ENCODE peak calls at places on chromosomes 6 and 20, in five cellular contexts. F is CD8-positive, alpha-beta T cell; P is choroid plexus epithelial cell; U is cardiac muscle cell; L is left ventricle myocardium inferior. D is an unnamed sample.

GRCh38 chr6:29791786-29792122 is 35.9 kb upstream of the HLA-G start:
- DNase-seq in P (no peak), L (no peak), F (no peak), U (no peak), D (no peak)

GRCh38 chr20:10618611-10619245 is 55.1 kb downstream of the JAG1 start:
- DNase-seq in F (no peak), U (no peak), P (no peak), L (no peak), D (no peak)

GRCh38 chr20:8504030-8504429 is 372.0 kb downstream of the PLCB1 start:
- DNase-seq in L (no peak), P (no peak), U (no peak), F (no peak), D (no peak)

GRCh38 chr6:131136021-131136847 is 967 bp downstream of the AKAP7 start:
- DNase-seq in P (peak; percentile 69), L (no peak), U (no peak), F (no peak), D (no peak)

GRCh38 chr6:12331951-12332749 is 42.0 kb downstream of the EDN1 start:
- DNase-seq in L (no peak), F (no peak), U (no peak), P (peak; percentile 50), D (no peak)

GRCh38 chr6:2021713-2022125 is 223.7 kb downstream of the GMDS start:
- DNase-seq in L (peak; percentile 80), U (no peak), P (peak; percentile 79), F (no peak), D (peak; percentile 84)

GRCh38 chr20:14829897-14830296 is 492.5 kb upstream of the FLRT3 start:
- DNase-seq in F (no peak), P (no peak), U (no peak), L (no peak), D (no peak)

GRCh38 chr6:125236536-125237327 is 65.0 kb downstream of the HDDC2 start:
- DNase-seq in F (no peak), U (no peak), L (no peak), P (peak; percentile 48), D (no peak)

GRCh38 chr6:31573239-31574105 is 1.4 kb downstream of the LTA start:
- DNase-seq in F (no peak), U (no peak), P (no peak), L (no peak), D (no peak)

GRCh38 chr20:24118781-24119175 is 130.2 kb upstream of the GGTLC1 start:
- DNase-seq in U (no peak), P (no peak), F (no peak), L (no peak), D (no peak)

GRCh38 chr20:57473246-57474042 is 51.5 kb downstream of the CTCFL start:
- DNase-seq in F (no peak), U (no peak), L (no peak), P (peak; percentile 59), D (no peak)

GRCh38 chr6:17725083-17725482 is 18.4 kb upstream of the NUP153 start:
- DNase-seq in L (peak; percentile 68), U (peak; percentile 35), F (no peak), P (peak; percentile 65), D (no peak)

GRCh38 chr6:26033942-26034354 is 53.3 kb upstream of the HFE start:
- DNase-seq in P (no peak), U (no peak), L (no peak), F (no peak), D (no peak)

GRCh38 chr6:93474733-93475179 is 55.4 kb upstream of the EPHA7 start:
- DNase-seq in P (no peak), L (no peak), F (no peak), U (no peak), D (no peak)

GRCh38 chr20:64063389-64064144 is 569 bp downstream of the TCEA2 start:
- DNase-seq in U (peak; percentile 54), P (no peak), L (no peak), F (no peak), D (no peak)

GRCh38 chr6:46734867-46735719 is at the start of gene PLA2G7:
- DNase-seq in P (no peak), L (peak; percentile 17), U (peak; percentile 62), F (no peak), D (no peak)

GRCh38 chr6:14499804-14500203 is 382.2 kb downstream of the CD83 start:
- DNase-seq in U (peak; percentile 70), P (peak; percentile 86), L (no peak), F (no peak), D (peak; percentile 82)

GRCh38 chr20:45470262-45470931 is 844 bp downstream of the WFDC2 start:
- DNase-seq in L (no peak), U (peak; percentile 64), P (peak; percentile 13), F (no peak), D (no peak)

GRCh38 chr6:130946076-130946475 is 117.0 kb downstream of the EPB41L2 start:
- DNase-seq in L (no peak), P (no peak), F (no peak), U (no peak), D (no peak)

GRCh38 chr6:170254315-170255213 is 36.3 kb downstream of the DLL1 start:
- DNase-seq in F (no peak), L (no peak), U (no peak), P (no peak), D (no peak)

GRCh38 chr6:168133186-168133585 is 54.2 kb upstream of the FRMD1 start:
- DNase-seq in P (peak; percentile 72), L (peak; percentile 52), U (no peak), F (no peak), D (no peak)

GRCh38 chr6:149075616-149076354 is 241.7 kb upstream of the TAB2 start:
- DNase-seq in U (no peak), F (no peak), P (peak; percentile 59), L (no peak), D (no peak)

GRCh38 chr6:34230653-34231351 is 5.9 kb upstream of the HMGA1 start:
- DNase-seq in U (no peak), P (peak; percentile 33), L (no peak), F (no peak), D (no peak)

GRCh38 chr6:126439040-126439439 is 99.1 kb downstream of the CENPW start:
- DNase-seq in U (no peak), F (no peak), P (no peak), L (no peak), D (no peak)
- H3K4me3 ChIP-seq in U (no peak overlapping the region), F (no peak overlapping the region), P (no peak overlapping the region), L (no peak overlapping the region), D (no peak overlapping the region)

DNA sequence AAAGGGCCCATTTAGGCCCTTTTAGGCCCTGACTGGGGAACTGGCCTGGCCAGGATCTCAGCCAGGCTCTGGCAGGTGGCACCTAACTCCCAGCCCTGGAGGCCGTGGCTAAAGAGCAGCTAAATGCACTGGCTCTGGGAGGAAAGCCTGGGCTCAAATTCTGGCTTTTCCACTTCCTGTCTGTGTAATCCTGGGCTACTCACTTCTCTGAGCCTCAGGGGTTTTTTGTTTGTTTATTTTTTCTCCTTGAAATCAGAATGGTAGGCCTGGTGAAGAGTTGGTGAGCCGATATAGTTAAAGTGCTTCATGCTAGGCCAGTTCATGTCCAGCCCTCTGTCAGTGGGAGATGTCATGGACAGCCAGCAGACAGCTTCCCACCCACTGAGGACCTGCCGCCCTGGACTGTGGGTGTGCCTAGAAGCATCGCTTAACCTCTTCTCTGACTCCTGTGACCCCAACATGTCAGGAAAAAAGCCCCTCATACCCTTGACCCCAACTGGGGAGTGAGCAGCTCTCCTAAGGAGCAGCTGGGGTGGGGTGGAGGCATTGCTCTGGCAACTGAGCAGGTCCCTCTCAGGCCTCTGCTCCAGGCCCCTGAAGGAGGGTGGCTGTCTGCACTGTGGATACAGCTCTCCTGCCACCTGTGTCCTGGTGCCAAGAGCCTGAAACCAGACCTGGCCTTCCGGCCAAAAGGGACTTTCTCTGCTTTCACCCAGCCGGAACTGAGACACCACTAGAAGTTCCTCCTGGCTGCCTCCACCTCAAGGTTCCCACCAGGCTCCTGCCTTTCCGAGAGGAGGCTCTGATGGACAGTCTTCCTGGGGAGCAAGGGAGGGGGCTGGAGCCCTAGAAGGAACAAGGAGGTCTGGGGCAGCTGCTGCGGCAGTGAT is 57.2 kb upstream of the MYL9 start:
- DNase-seq in P (peak; percentile 53), F (no peak), L (no peak), U (no peak), D (no peak)
- H3K4me3 ChIP-seq in P (no peak overlapping the region), F (no peak overlapping the region), L (no peak overlapping the region), U (no peak overlapping the region), D (no peak overlapping the region)

GRCh38 chr20:44390280-44390679 is 34.8 kb downstream of the HNF4A start:
- DNase-seq in L (no peak), F (no peak), P (no peak), U (no peak), D (no peak)

GRCh38 chr20:44389871-44390270 is 34.4 kb downstream of the HNF4A start:
- DNase-seq in P (no peak), F (no peak), U (no peak), L (no peak), D (no peak)

GRCh38 chr20:44384423-44385027 is 29.0 kb downstream of the HNF4A start:
- DNase-seq in U (peak; percentile 84), P (peak; percentile 74), L (peak; percentile 77), F (peak; percentile 62), D (no peak)

GRCh38 chr20:44392088-44392775 is 36.7 kb downstream of the HNF4A start:
- DNase-seq in F (no peak), L (no peak), U (no peak), P (no peak), D (no peak)

GRCh38 chr20:44388466-44389023 is 33.0 kb downstream of the HNF4A start:
- DNase-seq in F (peak; percentile 13), L (peak; percentile 62), U (peak; percentile 69), P (peak; percentile 83), D (no peak)
- H3K4me3 ChIP-seq in F (no peak overlapping the region), L (no peak overlapping the region), U (no peak overlapping the region), P (no peak overlapping the region), D (no peak overlapping the region)

GRCh38 chr6:110410534-110410933 is 4.8 kb downstream of the DDO start:
- DNase-seq in P (no peak), U (no peak), L (no peak), F (no peak), D (no peak)

GRCh38 chr6:110412258-110412839 is 3.0 kb downstream of the DDO start:
- DNase-seq in P (no peak), L (no peak), F (no peak), U (no peak), D (no peak)

GRCh38 chr6:110409794-110410193 is 5.6 kb downstream of the DDO start:
- DNase-seq in F (no peak), L (no peak), P (no peak), U (no peak), D (no peak)

GRCh38 chr6:110404602-110405001 is 10.8 kb downstream of the DDO start:
- DNase-seq in L (no peak), P (peak; percentile 21), F (no peak), U (peak; percentile 25), D (peak; percentile 66)

DNA sequence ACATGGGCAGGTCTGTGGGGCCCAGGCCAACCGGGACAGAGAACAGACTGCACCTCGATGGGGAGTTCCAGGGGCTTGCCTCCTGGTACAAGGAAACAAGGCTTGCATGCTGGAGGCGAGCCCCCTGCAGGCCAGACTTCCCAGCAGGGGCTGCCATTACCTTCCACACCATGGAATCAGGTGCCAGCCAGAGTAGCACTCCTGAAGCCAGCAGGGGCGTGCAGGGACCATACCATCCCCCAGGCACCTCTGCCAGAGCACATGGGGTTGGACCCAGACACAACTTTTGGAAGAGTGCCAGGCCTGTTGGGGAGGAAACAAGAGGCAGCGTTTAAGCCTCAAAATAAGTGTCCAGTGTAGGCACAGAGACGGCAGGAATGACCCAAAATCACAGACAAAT is 6.5 kb downstream of the DDO start:
- DNase-seq in P (no peak), F (no peak), U (no peak), L (no peak), D (no peak)
- H3K4me3 ChIP-seq in P (no peak overlapping the region), F (no peak overlapping the region), U (no peak overlapping the region), L (no peak overlapping the region), D (no peak overlapping the region)

GRCh38 chr6:71404145-71404966 is 115.7 kb downstream of the OGFRL1 start:
- DNase-seq in U (peak; percentile 71), L (no peak), F (no peak), P (peak; percentile 90), D (no peak)
- H3K4me3 ChIP-seq in U (no peak overlapping the region), L (peak overlapping the region; percentile 38), F (no peak overlapping the region), P (peak overlapping the region; percentile 31), D (no peak overlapping the region)

D was measured in AG09309.